ENCODE peak calls at places on chromosomes 11 and 22, in six cellular contexts. One of them, this sample, is unnamed.

GRCh38 chr11:132058211-132058772 is 687.9 kb downstream of the NTM start:
- DNase-seq in pancreas: no peak
- DNase-seq in spleen: no peak
- DNase-seq in thoracic aorta: no peak
- DNase-seq in CD8-positive, alpha-beta T cell: no peak
- DNase-seq in gastrocnemius medialis: no peak
- DNase-seq in this sample: no peak

GRCh38 chr11:63837719-63838118 is 1.2 kb upstream of the MARK2 start:
- DNase-seq in pancreas: no peak
- DNase-seq in spleen: peak; percentile 81
- DNase-seq in thoracic aorta: no peak
- DNase-seq in CD8-positive, alpha-beta T cell: no peak
- DNase-seq in gastrocnemius medialis: no peak
- DNase-seq in this sample: no peak

GRCh38 chr22:23071163-23072034 is 1.1 kb downstream of the GNAZ start:
- DNase-seq in pancreas: peak; percentile 25
- DNase-seq in spleen: peak; percentile 75
- DNase-seq in thoracic aorta: no peak
- DNase-seq in CD8-positive, alpha-beta T cell: no peak
- DNase-seq in gastrocnemius medialis: no peak
- DNase-seq in this sample: peak; percentile 19

GRCh38 chr11:8282621-8283509 is 19.2 kb upstream of the LMO1 start:
- DNase-seq in pancreas: no peak
- DNase-seq in spleen: peak; percentile 69
- DNase-seq in thoracic aorta: no peak
- DNase-seq in CD8-positive, alpha-beta T cell: no peak
- DNase-seq in gastrocnemius medialis: peak; percentile 78
- DNase-seq in this sample: no peak

GRCh38 chr11:1026641-1027482 is 9.7 kb downstream of the MUC6 start:
- DNase-seq in pancreas: peak; percentile 26
- DNase-seq in spleen: no peak
- DNase-seq in thoracic aorta: no peak
- DNase-seq in CD8-positive, alpha-beta T cell: no peak
- DNase-seq in gastrocnemius medialis: no peak
- DNase-seq in this sample: no peak

GRCh38 chr11:75380716-75381420 is 18.4 kb upstream of the RPS3 start:
- DNase-seq in pancreas: no peak
- DNase-seq in spleen: peak; percentile 56
- DNase-seq in thoracic aorta: no peak
- DNase-seq in CD8-positive, alpha-beta T cell: no peak
- DNase-seq in gastrocnemius medialis: no peak
- DNase-seq in this sample: no peak

GRCh38 chr22:19229600-19229999 is 51.1 kb upstream of the SLC25A1 start:
- DNase-seq in pancreas: no peak
- DNase-seq in spleen: no peak
- DNase-seq in thoracic aorta: no peak
- DNase-seq in CD8-positive, alpha-beta T cell: no peak
- DNase-seq in gastrocnemius medialis: no peak
- DNase-seq in this sample: no peak

GRCh38 chr22:49933236-49933921 is 14.9 kb downstream of the CRELD2 start:
- DNase-seq in pancreas: peak; percentile 66
- DNase-seq in spleen: peak; percentile 83
- DNase-seq in thoracic aorta: no peak
- DNase-seq in CD8-positive, alpha-beta T cell: no peak
- DNase-seq in gastrocnemius medialis: peak; percentile 97
- DNase-seq in this sample: peak; percentile 73

GRCh38 chr22:27113211-27114030 is 456.0 kb downstream of the MIAT start:
- DNase-seq in pancreas: no peak
- DNase-seq in spleen: no peak
- DNase-seq in thoracic aorta: peak; percentile 76
- DNase-seq in CD8-positive, alpha-beta T cell: no peak
- DNase-seq in gastrocnemius medialis: peak; percentile 71
- DNase-seq in this sample: peak; percentile 52

GRCh38 chr11:79082920-79083319 is 357.9 kb downstream of the TENM4 start:
- DNase-seq in pancreas: no peak
- DNase-seq in spleen: no peak
- DNase-seq in thoracic aorta: no peak
- DNase-seq in CD8-positive, alpha-beta T cell: no peak
- DNase-seq in gastrocnemius medialis: no peak
- DNase-seq in this sample: no peak

GRCh38 chr22:22556995-22557925 is 1.8 kb downstream of the PRAME start:
- DNase-seq in pancreas: no peak
- DNase-seq in spleen: no peak
- DNase-seq in thoracic aorta: no peak
- DNase-seq in CD8-positive, alpha-beta T cell: no peak
- DNase-seq in gastrocnemius medialis: no peak
- DNase-seq in this sample: no peak

GRCh38 chr11:134014502-134014901 is 54.4 kb upstream of the JAM3 start:
- DNase-seq in pancreas: no peak
- DNase-seq in spleen: no peak
- DNase-seq in thoracic aorta: no peak
- DNase-seq in CD8-positive, alpha-beta T cell: no peak
- DNase-seq in gastrocnemius medialis: no peak
- DNase-seq in this sample: no peak

GRCh38 chr11:69924308-69925161 is 105.3 kb upstream of the FGF3 start:
- DNase-seq in pancreas: no peak
- DNase-seq in spleen: no peak
- DNase-seq in thoracic aorta: no peak
- DNase-seq in CD8-positive, alpha-beta T cell: no peak
- DNase-seq in gastrocnemius medialis: no peak
- DNase-seq in this sample: no peak

GRCh38 chr11:104487035-104487775 is 323.3 kb upstream of the PDGFD start:
- DNase-seq in pancreas: no peak
- DNase-seq in spleen: no peak
- DNase-seq in thoracic aorta: no peak
- DNase-seq in CD8-positive, alpha-beta T cell: no peak
- DNase-seq in gastrocnemius medialis: no peak
- DNase-seq in this sample: no peak

GRCh38 chr11:130092661-130093060 is 23.0 kb downstream of the APLP2 start:
- DNase-seq in pancreas: no peak
- DNase-seq in spleen: no peak
- DNase-seq in thoracic aorta: no peak
- DNase-seq in CD8-positive, alpha-beta T cell: no peak
- DNase-seq in gastrocnemius medialis: no peak
- DNase-seq in this sample: no peak

DNA sequence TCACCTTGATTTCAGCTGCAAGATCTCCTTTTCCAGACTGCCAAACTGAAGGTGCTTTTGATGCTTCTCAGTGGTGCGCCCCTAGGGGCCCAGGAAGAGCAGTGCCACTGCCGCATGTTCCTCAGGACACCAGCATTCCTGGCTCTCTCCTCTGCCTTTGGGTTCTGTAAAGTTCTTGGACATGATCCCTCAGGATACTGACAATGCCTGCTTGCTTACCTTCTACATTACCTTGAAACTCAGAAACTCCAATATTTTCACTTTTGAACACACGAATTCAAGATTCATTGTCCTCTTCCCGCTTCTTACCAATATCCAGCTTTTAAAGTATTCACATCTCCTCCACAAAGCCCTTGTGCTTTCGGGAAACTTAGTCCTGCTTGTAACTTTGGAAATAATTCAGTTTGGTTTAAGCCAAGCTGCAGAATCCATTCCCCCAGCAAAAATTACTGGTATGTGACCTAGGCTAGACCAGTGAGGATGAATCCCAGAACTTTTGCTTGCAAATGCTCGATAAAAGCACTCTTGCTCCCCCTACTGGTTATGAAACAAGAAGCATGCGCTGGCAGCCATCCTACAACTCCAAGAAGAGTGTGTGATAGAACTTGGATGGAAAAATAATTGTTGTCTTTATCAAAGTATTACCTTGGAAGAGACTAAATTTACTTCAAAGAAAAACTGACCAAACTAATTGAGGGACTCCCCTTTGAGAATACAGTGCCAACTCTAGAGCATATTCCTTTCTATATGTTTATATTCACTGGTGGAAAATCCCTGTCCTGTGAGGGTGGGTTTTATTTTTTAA is 16.5 kb upstream of the OR5B21 start:
- DNase-seq in pancreas: peak; percentile 63
- DNase-seq in spleen: no peak
- DNase-seq in thoracic aorta: peak; percentile 13
- DNase-seq in CD8-positive, alpha-beta T cell: no peak
- DNase-seq in gastrocnemius medialis: peak; percentile 49
- DNase-seq in this sample: peak; percentile 74
- H3K4me3 ChIP-seq in pancreas: no peak overlapping the region
- H3K4me3 ChIP-seq in spleen: peak overlapping the region; percentile 41
- H3K4me3 ChIP-seq in thoracic aorta: peak overlapping the region; percentile 57
- H3K4me3 ChIP-seq in CD8-positive, alpha-beta T cell: peak overlapping the region; percentile 24
- H3K4me3 ChIP-seq in gastrocnemius medialis: no peak overlapping the region
- H3K4me3 ChIP-seq in this sample: no peak overlapping the region

GRCh38 chr22:45793161-45793560 is 121.5 kb downstream of the ATXN10 start:
- DNase-seq in pancreas: no peak
- DNase-seq in spleen: no peak
- DNase-seq in thoracic aorta: no peak
- DNase-seq in CD8-positive, alpha-beta T cell: no peak
- DNase-seq in gastrocnemius medialis: no peak
- DNase-seq in this sample: no peak
- H3K9me3 ChIP-seq in pancreas: peaks cover 4% of the 10 kb centered on the region
- H3K9me3 ChIP-seq in spleen: peaks cover 41% of the 10 kb centered on the region
- H3K9me3 ChIP-seq in thoracic aorta: peaks cover 21% of the 10 kb centered on the region
- H3K9me3 ChIP-seq in CD8-positive, alpha-beta T cell: peaks cover 4% of the 10 kb centered on the region
- H3K9me3 ChIP-seq in gastrocnemius medialis: no peaks in the 10 kb centered on the region
- H3K9me3 ChIP-seq in this sample: peaks cover 28% of the 10 kb centered on the region

DNA sequence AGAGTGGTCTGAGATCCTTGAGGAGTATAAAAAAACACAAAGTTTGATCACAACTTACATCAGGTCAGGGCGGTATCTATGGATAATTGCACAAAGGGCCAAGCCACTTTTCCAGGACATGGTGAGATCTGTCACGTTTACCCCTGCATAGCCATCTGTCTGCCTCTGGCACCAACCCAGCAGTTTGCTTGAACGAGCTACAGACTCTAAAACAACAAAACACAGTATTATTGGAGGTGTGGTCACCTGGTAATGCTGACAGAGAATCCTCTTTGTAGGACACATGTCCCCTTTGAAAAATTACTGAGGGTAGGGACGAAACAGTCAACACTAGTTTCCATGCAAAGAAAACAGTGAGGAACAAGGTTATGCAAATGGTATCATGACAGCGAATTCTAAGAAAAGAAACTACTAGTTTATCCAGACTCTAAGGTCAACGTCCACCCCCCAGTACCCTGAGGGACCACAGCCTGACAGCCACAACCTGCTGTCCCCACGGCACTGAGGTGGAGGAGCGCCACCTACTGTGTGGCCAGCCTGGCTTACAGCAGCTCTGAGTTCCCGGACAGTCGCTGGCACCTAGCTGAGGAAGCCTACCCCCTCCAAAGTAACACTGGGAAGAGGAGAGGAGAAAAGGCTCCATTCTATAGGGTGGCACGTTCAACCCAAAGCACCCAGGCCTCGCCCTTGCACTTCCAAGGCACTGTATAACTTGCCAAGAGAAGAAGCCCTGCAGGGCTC is 117.3 kb upstream of the BID start:
- DNase-seq in pancreas: no peak
- DNase-seq in spleen: no peak
- DNase-seq in thoracic aorta: no peak
- DNase-seq in CD8-positive, alpha-beta T cell: no peak
- DNase-seq in gastrocnemius medialis: peak; percentile 85
- DNase-seq in this sample: no peak
- TF ChIP-seq CTCF in pancreas: no peak
- TF ChIP-seq CTCF in spleen: no peak
- TF ChIP-seq CTCF in thoracic aorta: no peak
- TF ChIP-seq CTCF in CD8-positive, alpha-beta T cell: no peak
- TF ChIP-seq CTCF in gastrocnemius medialis: peak; percentile 83
- TF ChIP-seq CTCF in this sample: peak; percentile 37

GRCh38 chr11:57460756-57461749 is 725 bp downstream of the RTN4RL2 start:
- DNase-seq in pancreas: peak; percentile 64
- DNase-seq in spleen: peak; percentile 82
- DNase-seq in thoracic aorta: no peak
- DNase-seq in CD8-positive, alpha-beta T cell: no peak
- DNase-seq in gastrocnemius medialis: no peak
- DNase-seq in this sample: no peak
- H3K4me3 ChIP-seq in pancreas: peak overlapping the region; percentile 35
- H3K4me3 ChIP-seq in spleen: peak overlapping the region; percentile 71
- H3K4me3 ChIP-seq in thoracic aorta: peak overlapping the region; percentile 73
- H3K4me3 ChIP-seq in CD8-positive, alpha-beta T cell: no peak overlapping the region
- H3K4me3 ChIP-seq in gastrocnemius medialis: peak overlapping the region; percentile 47
- H3K4me3 ChIP-seq in this sample: no peak overlapping the region

GRCh38 chr22:48700566-48701295 is 1126.9 kb downstream of the BRD1 start:
- DNase-seq in pancreas: peak; percentile 7
- DNase-seq in spleen: no peak
- DNase-seq in thoracic aorta: no peak
- DNase-seq in CD8-positive, alpha-beta T cell: no peak
- DNase-seq in gastrocnemius medialis: no peak
- DNase-seq in this sample: no peak

GRCh38 chr22:48702573-48703264 is 1125.0 kb downstream of the BRD1 start:
- DNase-seq in pancreas: peak; percentile 65
- DNase-seq in spleen: peak; percentile 67
- DNase-seq in thoracic aorta: no peak
- DNase-seq in CD8-positive, alpha-beta T cell: no peak
- DNase-seq in gastrocnemius medialis: no peak
- DNase-seq in this sample: no peak

GRCh38 chr22:48699531-48699930 is 1128.1 kb downstream of the BRD1 start:
- DNase-seq in pancreas: no peak
- DNase-seq in spleen: no peak
- DNase-seq in thoracic aorta: no peak
- DNase-seq in CD8-positive, alpha-beta T cell: no peak
- DNase-seq in gastrocnemius medialis: no peak
- DNase-seq in this sample: no peak

GRCh38 chr22:48700180-48700565 is 1127.5 kb downstream of the BRD1 start:
- DNase-seq in pancreas: peak; percentile 10
- DNase-seq in spleen: no peak
- DNase-seq in thoracic aorta: no peak
- DNase-seq in CD8-positive, alpha-beta T cell: no peak
- DNase-seq in gastrocnemius medialis: no peak
- DNase-seq in this sample: no peak

GRCh38 chr22:48701296-48702030 is 1126.2 kb downstream of the BRD1 start:
- DNase-seq in pancreas: peak; percentile 14
- DNase-seq in spleen: no peak
- DNase-seq in thoracic aorta: no peak
- DNase-seq in CD8-positive, alpha-beta T cell: no peak
- DNase-seq in gastrocnemius medialis: no peak
- DNase-seq in this sample: no peak
- H3K9me3 ChIP-seq in pancreas: no peaks in the 10 kb centered on the region
- H3K9me3 ChIP-seq in spleen: no peaks in the 10 kb centered on the region
- H3K9me3 ChIP-seq in thoracic aorta: no peaks in the 10 kb centered on the region
- H3K9me3 ChIP-seq in CD8-positive, alpha-beta T cell: no peaks in the 10 kb centered on the region
- H3K9me3 ChIP-seq in gastrocnemius medialis: no peaks in the 10 kb centered on the region
- H3K9me3 ChIP-seq in this sample: no peaks in the 10 kb centered on the region

DNA sequence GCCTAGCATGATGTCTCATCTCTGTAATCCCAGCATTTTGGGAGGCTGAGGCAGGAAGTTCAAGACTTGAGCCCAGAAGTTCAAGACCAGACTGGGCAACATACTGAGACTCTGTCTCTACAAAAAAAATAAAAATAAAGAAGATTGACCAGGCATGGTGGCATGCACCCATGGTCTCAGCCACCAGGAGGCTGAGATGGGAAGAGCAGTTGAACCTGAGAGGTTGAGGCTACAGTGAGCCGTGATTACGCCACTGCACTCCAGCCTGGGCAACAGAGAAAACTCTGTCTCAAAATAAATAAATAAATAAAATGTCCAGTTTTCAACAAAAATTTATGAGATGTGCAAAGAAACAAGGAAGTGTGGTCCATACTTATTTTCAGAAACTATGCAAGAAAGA is 28.3 kb downstream of the EFCAB6 start:
- DNase-seq in pancreas: no peak
- DNase-seq in spleen: no peak
- DNase-seq in thoracic aorta: no peak
- DNase-seq in CD8-positive, alpha-beta T cell: no peak
- DNase-seq in gastrocnemius medialis: no peak
- DNase-seq in this sample: no peak
- TF ChIP-seq CTCF in pancreas: no peak
- TF ChIP-seq CTCF in spleen: no peak
- TF ChIP-seq CTCF in thoracic aorta: no peak
- TF ChIP-seq CTCF in CD8-positive, alpha-beta T cell: no peak
- TF ChIP-seq CTCF in gastrocnemius medialis: no peak
- TF ChIP-seq CTCF in this sample: no peak

This sample was measured in uterus.